ENCODE peak calls at places on chromosomes 13 and 19, in seven cellular contexts. W is heart right ventricle; A is cardiac muscle cell; T is GM12865; N is colonic mucosa; U is Jurkat, Clone E6-1; L is cardiac fibroblast. S is an unnamed sample.

GRCh38 chr13:109517516-109517915 is 268.9 kb downstream of the IRS2 start:
- DNase-seq in U (no peak), T (no peak), N (no peak), L (peak; percentile 34), A (peak; percentile 5), W (no peak), S (no peak)

GRCh38 chr19:19452241-19453128 is 47.0 kb downstream of the GATAD2A start:
- DNase-seq in N (no peak), T (no peak), W (no peak), L (no peak), U (no peak), A (no peak), S (no peak)

GRCh38 chr13:93948523-93948922 is 531.0 kb downstream of the DCT start:
- DNase-seq in W (no peak), N (no peak), A (no peak), T (no peak), U (no peak), L (no peak), S (no peak)

GRCh38 chr13:37443538-37443937 is 155.0 kb downstream of the POSTN start:
- DNase-seq in T (no peak), L (peak; percentile 97), U (no peak), N (no peak), A (peak; percentile 77), W (no peak), S (no peak)

GRCh38 chr19:41936416-41936850 is 8.2 kb upstream of the ERFL start:
- DNase-seq in L (peak; percentile 42), N (no peak), T (no peak), U (no peak), W (no peak), A (no peak), S (no peak)

GRCh38 chr13:22030321-22030720 is 359.4 kb downstream of the FGF9 start:
- DNase-seq in L (no peak), T (no peak), N (no peak), U (no peak), W (no peak), A (no peak), S (no peak)

GRCh38 chr13:102555914-102556553 is 40.8 kb upstream of the TPP2 start:
- DNase-seq in W (no peak), L (peak; percentile 64), A (peak; percentile 47), U (peak; percentile 39), N (no peak), T (peak; percentile 39), S (no peak)

GRCh38 chr19:10390652-10391286 is 10.4 kb upstream of the TYK2 start:
- DNase-seq in N (peak; percentile 80), L (peak; percentile 84), T (peak; percentile 88), W (peak; percentile 76), A (peak; percentile 81), U (peak; percentile 71), S (peak; percentile 73)

GRCh38 chr13:94322925-94323324 is 156.6 kb downstream of the DCT start:
- DNase-seq in L (no peak), N (no peak), U (no peak), W (no peak), A (no peak), T (no peak), S (no peak)

GRCh38 chr13:109666656-109667448 is 119.5 kb downstream of the IRS2 start:
- DNase-seq in L (peak; percentile 62), T (no peak), N (no peak), U (no peak), A (peak; percentile 49), W (no peak), S (no peak)

GRCh38 chr19:30744741-30745475 is 372.7 kb downstream of the ZNF536 start:
- DNase-seq in L (no peak), A (no peak), U (no peak), T (no peak), W (no peak), N (no peak), S (no peak)

GRCh38 chr13:46059405-46059804 is 6.9 kb upstream of the ZC3H13 start:
- DNase-seq in W (no peak), N (no peak), U (no peak), T (no peak), A (no peak), L (no peak), S (no peak)

GRCh38 chr13:46057251-46058015 is 4.9 kb upstream of the ZC3H13 start:
- DNase-seq in T (no peak), W (no peak), L (peak; percentile 21), A (no peak), N (no peak), U (no peak), S (no peak)

GRCh38 chr13:46058268-46058667 is 5.7 kb upstream of the ZC3H13 start:
- DNase-seq in W (no peak), U (no peak), A (no peak), T (peak; percentile 14), N (no peak), L (no peak), S (no peak)

GRCh38 chr13:46062190-46062589 is 9.6 kb upstream of the ZC3H13 start:
- DNase-seq in W (no peak), A (peak; percentile 24), U (no peak), L (peak; percentile 86), N (no peak), T (no peak), S (no peak)

GRCh38 chr13:46063292-46063691 is 10.7 kb upstream of the ZC3H13 start:
- DNase-seq in U (no peak), T (no peak), W (no peak), L (no peak), N (no peak), A (no peak), S (no peak)
- H3K4me3 ChIP-seq in U (no peak overlapping the region), T (no peak overlapping the region), W (no peak overlapping the region), L (no peak overlapping the region), N (no peak overlapping the region), A (no peak overlapping the region), S (no peak overlapping the region)

GRCh38 chr19:47275866-47276461 is 1.3 kb downstream of the INAFM1 start:
- DNase-seq in A (peak; percentile 65), U (no peak), T (no peak), W (peak; percentile 69), L (peak; percentile 78), N (no peak), S (no peak)
- H3K4me3 ChIP-seq in A (no peak overlapping the region), U (no peak overlapping the region), T (no peak overlapping the region), W (peak overlapping the region; percentile 71), L (no peak overlapping the region), N (no peak overlapping the region), S (no peak overlapping the region)

GRCh38 chr13:41296879-41297646 is 14.0 kb upstream of the NAA16 start:
- DNase-seq in W (no peak), L (peak; percentile 19), T (no peak), U (no peak), N (no peak), A (no peak), S (no peak)
- H3K4me3 ChIP-seq in W (no peak overlapping the region), L (no peak overlapping the region), T (no peak overlapping the region), U (no peak overlapping the region), N (no peak overlapping the region), A (no peak overlapping the region), S (no peak overlapping the region)

DNA sequence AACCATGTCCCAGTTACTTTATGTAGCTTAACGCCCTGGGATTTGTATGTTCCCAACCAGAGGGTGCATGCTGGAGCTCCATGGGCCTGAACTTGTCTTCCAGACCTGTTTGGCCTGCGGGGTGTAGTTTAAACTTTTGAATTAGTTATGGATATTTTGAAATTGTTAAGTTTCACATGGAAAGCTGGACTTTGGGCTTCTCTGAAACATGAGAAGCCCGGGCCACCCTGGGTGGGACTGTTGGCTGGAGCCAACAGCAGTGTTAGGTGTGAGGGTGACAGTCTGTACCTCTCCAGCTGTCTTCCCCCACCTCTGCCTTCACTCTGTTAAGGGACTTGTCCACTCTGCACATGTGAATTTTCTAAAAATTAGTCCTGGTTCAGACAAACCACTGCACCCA is 1.6 kb downstream of the UBE2L5 start:
- DNase-seq in U (no peak), W (no peak), L (no peak), T (no peak), N (no peak), A (no peak), S (no peak)
- H3K4me3 ChIP-seq in U (no peak overlapping the region), W (no peak overlapping the region), L (no peak overlapping the region), T (no peak overlapping the region), N (no peak overlapping the region), A (no peak overlapping the region), S (no peak overlapping the region)

GRCh38 chr19:44306283-44306682 is 1.5 kb upstream of the ZNF235 start:
- DNase-seq in N (no peak), T (no peak), W (no peak), A (no peak), L (no peak), U (no peak), S (no peak)
- H3K4me3 ChIP-seq in N (no peak overlapping the region), T (no peak overlapping the region), W (no peak overlapping the region), A (no peak overlapping the region), L (no peak overlapping the region), U (no peak overlapping the region), S (no peak overlapping the region)

DNA sequence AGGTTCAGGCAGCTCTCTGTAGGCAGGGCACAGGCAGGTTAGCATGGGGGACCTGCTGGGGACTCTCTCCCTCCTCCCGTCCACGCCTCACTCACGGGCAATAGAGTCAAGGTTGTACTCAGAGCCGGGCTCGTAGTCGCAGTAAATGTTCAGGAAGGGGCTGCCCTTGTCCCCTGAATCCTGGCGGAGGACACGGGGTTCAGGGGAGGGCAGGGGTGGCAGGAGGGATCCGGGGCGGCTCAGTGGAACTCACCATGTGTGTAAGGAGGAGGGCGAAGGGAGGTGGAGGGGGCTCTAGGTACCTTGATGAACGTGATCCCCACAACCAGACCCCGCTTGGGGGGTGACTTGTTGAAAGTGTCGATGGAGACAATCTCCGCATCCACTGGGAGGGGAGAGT is 819 bp downstream of the KPTN start:
- DNase-seq in U (no peak), T (no peak), A (no peak), W (no peak), N (no peak), L (no peak), S (peak; percentile 56)
- H3K4me3 ChIP-seq in U (peak overlapping the region; percentile 97), T (peak overlapping the region; percentile 98), A (no peak overlapping the region), W (peak overlapping the region; percentile 75), N (no peak overlapping the region), L (peak overlapping the region; percentile 64), S (no peak overlapping the region)